ENCODE peak calls at places on chromosomes 16 and 17, in nine cellular contexts. F is neural progenitor cell, D is MM.1S, Q is endothelial cell of umbilical vein, N is astrocyte, W is mammary epithelial cell, L is A549, H is GM23248, O is osteoblast. V is an unnamed sample.
A peak's percentile ranks its signal among the peaks of the same experiment; 100 is the strongest.

GRCh38 chr16:85759631-85760419 is 8.9 kb upstream of the C16orf74 start:
- DNase-seq in F (no peak), D (no peak), Q (no peak), N (no peak), W (peak; percentile 29), L (peak; percentile 41), H (peak; percentile 20), O (peak; percentile 78), V (no peak)

GRCh38 chr16:20300312-20301097 is 26.8 kb downstream of the GP2 start:
- DNase-seq in F (peak; percentile 79), D (peak; percentile 68), Q (peak; percentile 39), N (peak; percentile 10), W (peak; percentile 42), L (peak; percentile 63), H (peak; percentile 73), O (peak; percentile 81), V (peak; percentile 41)

GRCh38 chr16:89602273-89602951 is 11.0 kb upstream of the DPEP1 start:
- DNase-seq in F (peak; percentile 88), D (no peak), Q (peak; percentile 75), N (peak; percentile 86), W (peak; percentile 86), L (peak; percentile 55), H (peak; percentile 96), O (peak; percentile 100), V (peak; percentile 80)

GRCh38 chr17:20975566-20975965 is 67.2 kb downstream of the USP22 start:
- DNase-seq in F (no peak), D (no peak), Q (no peak), N (no peak), W (peak; percentile 74), L (no peak), H (peak; percentile 31), O (no peak), V (no peak)

GRCh38 chr16:14289692-14290340 is 218.7 kb downstream of the MRTFB start:
- DNase-seq in F (peak; percentile 68), D (peak; percentile 46), Q (no peak), N (no peak), W (no peak), L (peak; percentile 79), H (peak; percentile 25), O (no peak), V (peak; percentile 40)

GRCh38 chr17:77206125-77206523 is 65.4 kb downstream of the SEC14L1 start:
- DNase-seq in F (no peak), D (no peak), Q (no peak), N (no peak), W (no peak), L (no peak), H (no peak), O (no peak), V (no peak)

GRCh38 chr16:67406628-67407027 is 9.6 kb downstream of the ZDHHC1 start:
- DNase-seq in F (no peak), D (no peak), Q (peak; percentile 75), N (peak; percentile 80), W (peak; percentile 75), L (no peak), H (peak; percentile 95), O (peak; percentile 99), V (peak; percentile 68)

GRCh38 chr16:17277981-17278381 is 192.8 kb downstream of the XYLT1 start:
- DNase-seq in F (peak; percentile 50), D (no peak), Q (no peak), N (no peak), W (no peak), L (peak; percentile 22), H (peak; percentile 12), O (no peak), V (no peak)

GRCh38 chr17:48715496-48716399 is 6.6 kb downstream of the PRAC1 start:
- DNase-seq in F (no peak), D (no peak), Q (no peak), N (no peak), W (no peak), L (no peak), H (no peak), O (no peak), V (no peak)

GRCh38 chr17:78132086-78132676 is 1.6 kb downstream of the TMC8 start:
- DNase-seq in F (no peak), D (peak; percentile 81), Q (no peak), N (no peak), W (no peak), L (no peak), H (no peak), O (peak; percentile 82), V (no peak)

GRCh38 chr17:18156976-18157280 is 26.7 kb upstream of the ALKBH5 start:
- DNase-seq in F (no peak), D (no peak), Q (no peak), N (no peak), W (no peak), L (no peak), H (no peak), O (no peak), V (no peak)

GRCh38 chr17:78672880-78673371 is 95.7 kb upstream of the DNAH17 start:
- DNase-seq in F (no peak), D (no peak), Q (no peak), N (no peak), W (peak; percentile 11), L (peak; percentile 29), H (peak; percentile 18), O (peak; percentile 90), V (peak; percentile 20)

GRCh38 chr16:14263769-14264168 is 192.7 kb downstream of the MRTFB start:
- DNase-seq in F (no peak), D (no peak), Q (no peak), N (no peak), W (no peak), L (no peak), H (no peak), O (no peak), V (no peak)

DNA sequence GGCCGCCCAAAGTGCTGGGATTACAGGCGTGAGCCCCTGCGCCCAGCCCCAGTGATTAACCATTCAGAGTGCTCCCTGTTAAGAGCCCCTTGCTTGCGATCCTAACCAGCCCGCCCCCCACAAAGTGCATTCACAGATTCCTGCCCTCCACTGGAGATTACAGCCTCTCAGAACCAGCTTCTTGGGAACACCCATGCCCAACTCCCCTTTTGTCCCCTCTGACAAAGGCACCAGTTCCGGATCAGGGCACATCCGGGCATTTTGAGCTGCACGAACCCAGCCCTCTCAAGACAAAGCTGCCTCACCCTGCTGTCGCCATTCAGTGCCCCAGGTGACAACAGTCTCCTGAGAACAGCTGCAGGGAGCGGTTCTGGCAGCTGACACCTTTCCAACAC is 848 bp upstream of the KRT19 start:
- DNase-seq in F (peak; percentile 68), D (no peak), Q (no peak), N (no peak), W (no peak), L (no peak), H (no peak), O (peak; percentile 73), V (no peak)
- H3K4me3 ChIP-seq in F (no peak overlapping the region), D (no peak overlapping the region), Q (no peak overlapping the region), N (no peak overlapping the region), W (no peak overlapping the region), L (no peak overlapping the region), H (no peak overlapping the region), O (no peak overlapping the region), V (no peak overlapping the region)

DNA sequence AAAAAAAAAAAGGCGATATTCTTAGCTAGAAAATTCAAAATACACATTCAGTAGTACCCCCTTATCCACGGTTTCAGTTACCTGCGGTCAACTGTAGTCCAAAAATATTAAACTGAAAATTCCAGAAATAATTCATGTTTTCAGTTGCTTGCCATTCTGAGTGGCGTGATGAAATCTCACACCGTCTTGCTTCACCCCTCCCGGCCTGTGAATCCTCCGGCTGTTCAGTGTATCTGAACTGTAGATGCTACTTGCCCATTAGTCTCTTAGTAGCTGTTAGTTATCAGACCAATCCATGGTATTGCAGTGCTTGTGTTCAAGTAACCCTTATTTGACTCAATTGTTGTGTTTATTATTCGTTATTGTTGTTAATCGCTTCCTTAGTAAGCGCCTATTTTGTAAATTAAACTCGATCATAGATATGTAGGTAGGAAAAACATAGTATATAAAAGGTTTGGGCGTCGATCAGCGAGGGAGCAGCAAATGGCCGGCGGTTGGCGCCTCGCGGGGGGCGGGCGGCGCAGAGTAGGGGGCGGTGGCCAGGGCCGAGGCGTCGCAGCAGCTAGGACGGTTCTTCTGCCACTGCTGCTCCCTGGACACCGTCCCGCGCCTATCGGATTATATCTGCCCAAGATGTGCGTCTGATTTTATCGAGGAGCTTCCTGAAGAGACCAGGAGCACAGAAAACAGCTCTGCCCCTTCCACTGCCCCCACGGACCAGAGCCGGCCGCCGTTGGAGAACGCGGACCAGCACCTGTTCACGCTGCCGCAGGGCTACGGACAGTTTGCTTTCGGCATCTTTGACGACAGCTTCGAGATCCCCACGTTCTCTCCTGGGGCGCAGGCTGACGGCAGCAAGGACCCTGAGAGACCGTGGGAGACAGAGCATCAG is 39.8 kb upstream of the AKAP1 start:
- DNase-seq in F (no peak), D (no peak), Q (no peak), N (no peak), W (no peak), L (no peak), H (peak; percentile 5), O (no peak), V (no peak)
- H3K4me2 ChIP-seq in F (no peak overlapping the region), D (no peak overlapping the region), Q (peak overlapping the region; percentile 57), N (peak overlapping the region; percentile 71), W (no peak overlapping the region), L (no peak overlapping the region), H (peak overlapping the region; percentile 50), O (peak overlapping the region; percentile 45), V (peak overlapping the region; percentile 62)

DNA sequence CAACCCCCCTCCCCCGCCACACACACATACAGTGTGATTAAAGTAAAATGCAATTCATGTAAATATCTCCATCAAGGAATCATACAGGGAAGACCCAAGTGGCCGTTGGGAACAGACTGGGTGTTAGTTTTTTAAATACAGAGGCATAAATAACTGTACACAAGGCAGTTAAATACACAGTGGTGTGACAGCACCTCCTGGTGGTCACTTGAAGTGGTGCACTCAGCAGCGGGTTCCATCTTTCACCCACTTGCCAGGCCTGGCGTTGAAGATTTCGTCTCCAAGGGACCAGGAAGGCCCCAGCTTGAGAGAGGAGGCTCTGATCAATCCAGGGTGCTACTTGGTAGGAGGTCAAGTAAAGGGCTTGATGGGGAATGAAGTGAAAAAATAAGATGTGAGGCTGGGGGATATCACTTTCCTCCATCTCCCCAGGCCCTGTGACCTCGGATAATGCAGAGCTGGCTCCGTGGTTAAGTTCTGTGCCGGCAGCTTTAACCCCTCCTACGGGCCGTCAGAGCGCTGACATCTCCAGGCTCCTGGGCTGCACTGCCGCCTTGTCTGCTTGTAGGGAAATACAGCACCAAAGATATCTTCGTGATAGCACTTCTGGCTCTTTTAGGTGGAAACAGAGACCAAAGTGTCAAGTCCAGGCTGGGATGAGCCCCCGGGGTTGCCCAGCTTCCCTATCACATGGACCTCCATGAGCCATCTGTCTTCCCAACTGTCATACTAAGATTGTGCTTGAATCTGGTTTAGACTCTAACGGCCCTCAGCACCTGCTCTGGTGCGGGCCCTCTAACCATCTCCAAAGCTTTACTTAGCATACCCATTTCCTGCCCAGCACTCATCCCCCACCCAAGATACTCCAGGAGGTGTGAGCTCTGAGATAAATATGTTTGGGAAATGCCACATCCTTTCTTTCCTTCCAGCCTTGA is 20.7 kb downstream of the LGALS9 start:
- DNase-seq in F (peak; percentile 60), D (peak; percentile 24), Q (peak; percentile 25), N (no peak), W (peak; percentile 14), L (peak; percentile 60), H (peak; percentile 48), O (peak; percentile 81), V (no peak)
- H3K4me3 ChIP-seq in F (no peak overlapping the region), D (no peak overlapping the region), Q (no peak overlapping the region), N (no peak overlapping the region), W (no peak overlapping the region), L (no peak overlapping the region), H (no peak overlapping the region), O (no peak overlapping the region), V (no peak overlapping the region)

GRCh38 chr16:84503751-84504395 is 586 bp downstream of the MEAK7 start:
- DNase-seq in F (peak; percentile 22), D (no peak), Q (peak; percentile 29), N (peak; percentile 31), W (peak; percentile 47), L (peak; percentile 31), H (peak; percentile 82), O (no peak), V (no peak)
- H3K4me2 ChIP-seq in F (peak overlapping the region; percentile 88), D (peak overlapping the region; percentile 69), Q (peak overlapping the region; percentile 74), N (peak overlapping the region; percentile 97), W (peak overlapping the region; percentile 95), L (peak overlapping the region; percentile 78), H (peak overlapping the region; percentile 89), O (peak overlapping the region; percentile 83), V (peak overlapping the region; percentile 99)